ENCODE peak calls at places on chromosomes 3 and 15, in seven cellular contexts. R is heart left ventricle; Z is T1000; V is activated CD8-positive, alpha-beta T cell treated with anti-CD3 and anti-CD28 coated beads for 36 hours; K is activated naive CD8-positive, alpha-beta T cell treated with anti-CD3 and anti-CD28 coated beads for 36 hours; I is stimulated activated naive B cell treated with anti-CD40 and anti-IgM and Interleukin-4, amounts not matched to agents 10 μg/mL and 1 μg/mL and 100 μg/mL, for 72 hours; L is amygdala. M is an unnamed sample.

GRCh38 chr15:61138151-61138550 is 91.0 kb downstream of the RORA start:
- DNase-seq in R (no peak), Z (no peak), V (no peak), K (no peak), I (no peak), L (no peak), M (no peak)

GRCh38 chr3:156443079-156443478 is 111.8 kb downstream of the SSR3 start:
- DNase-seq in R (no peak), Z (no peak), V (no peak), K (no peak), I (no peak), L (no peak), M (no peak)

GRCh38 chr15:72271895-72272212 is 500 bp downstream of the PARP6 start:
- DNase-seq in R (no peak), Z (no peak), V (no peak), K (peak), I (no peak), L (no peak), M (no peak)

GRCh38 chr15:92118162-92118935 is 264.8 kb downstream of the SLCO3A1 start:
- DNase-seq in R (no peak), Z (no peak), V (no peak), K (no peak), I (no peak), L (no peak), M (no peak)

GRCh38 chr3:47475029-47475569 is 642 bp downstream of the SCAP start:
- DNase-seq in R (no peak), Z (no peak), V (peak), K (no peak), I (no peak), L (no peak), M (no peak)

GRCh38 chr3:111517801-111518200 is 24.2 kb upstream of the CD96 start:
- DNase-seq in R (no peak), Z (no peak), V (no peak), K (no peak), I (no peak), L (no peak), M (no peak)

GRCh38 chr3:183492849-183493179 is 62.7 kb downstream of the KLHL6 start:
- DNase-seq in R (no peak), Z (no peak), V (no peak), K (no peak), I (no peak), L (no peak), M (no peak)

GRCh38 chr3:171257251-171258179 is 202.7 kb downstream of the TNIK start:
- DNase-seq in R (no peak), Z (peak), V (no peak), K (no peak), I (no peak), L (no peak), M (no peak)

GRCh38 chr3:58661836-58662235 is 4.7 kb downstream of the FAM3D start:
- DNase-seq in R (no peak), Z (no peak), V (no peak), K (no peak), I (no peak), L (no peak), M (no peak)

GRCh38 chr15:62297933-62298332 is 132.8 kb upstream of the C2CD4B start:
- DNase-seq in R (no peak), Z (no peak), V (no peak), K (no peak), I (no peak), L (no peak), M (no peak)

GRCh38 chr15:30001592-30001991 is 81.2 kb upstream of the GOLGA8J start:
- DNase-seq in R (no peak), Z (no peak), V (no peak), K (no peak), I (no peak), L (peak), M (no peak)

GRCh38 chr15:88981244-88982215 is 68.4 kb upstream of the MFGE8 start:
- DNase-seq in R (no peak), Z (no peak), V (no peak), K (no peak), I (no peak), L (no peak), M (no peak)

M was measured in right cardiac atrium.